ENCODE peak calls at places on chromosome 14, in five cellular contexts. B, I, L, O and C are unnamed samples.

GRCh38 chr14:105093426-105094192 is 28.4 kb upstream of the GPR132 start:
- DNase-seq in L (peak; percentile 92), B (peak; percentile 65), I (peak; percentile 94), O (peak; percentile 94), C (peak; percentile 72)

GRCh38 chr14:103859416-103860202 is 12.2 kb upstream of the PPP1R13B start:
- DNase-seq in O (no peak), L (no peak), B (no peak), I (no peak), C (no peak)

GRCh38 chr14:105249175-105250007 is 1.1 kb downstream of the BTBD6 start:
- DNase-seq in O (peak; percentile 52), I (no peak), B (no peak), L (peak; percentile 35), C (no peak)

GRCh38 chr14:73097421-73097820 is 38.9 kb upstream of the PSEN1 start:
- DNase-seq in B (no peak), O (no peak), L (no peak), I (no peak), C (no peak)

GRCh38 chr14:25102788-25103187 is 52.8 kb upstream of the STXBP6 start:
- DNase-seq in L (no peak), B (no peak), I (no peak), O (no peak), C (no peak)

GRCh38 chr14:40354754-40355153 is 922.5 kb upstream of the FBXO33 start:
- DNase-seq in L (no peak), I (no peak), B (no peak), O (no peak), C (no peak)

GRCh38 chr14:94423465-94424056 is 29.0 kb downstream of the SERPINA11 start:
- DNase-seq in L (peak; percentile 78), B (no peak), I (peak; percentile 58), O (peak; percentile 89), C (peak; percentile 60)

GRCh38 chr14:68036203-68036602 is 216.6 kb downstream of the RAD51B start:
- DNase-seq in L (no peak), O (no peak), I (no peak), B (no peak), C (peak; percentile 22)

GRCh38 chr14:96204151-96205058 is at the start of gene BDKRB2:
- DNase-seq in O (peak; percentile 88), B (no peak), L (peak; percentile 81), I (no peak), C (no peak)

GRCh38 chr14:102050026-102050405 is 36.8 kb downstream of the HSP90AA1 start:
- DNase-seq in O (no peak), I (no peak), B (no peak), L (no peak), C (no peak)

GRCh38 chr14:55846852-55847471 is 267.0 kb downstream of the KTN1 start:
- DNase-seq in L (no peak), O (no peak), I (no peak), B (no peak), C (no peak)

GRCh38 chr14:23364164-23364571 is 804 bp downstream of the EFS start:
- DNase-seq in I (no peak), B (no peak), O (no peak), L (no peak), C (peak; percentile 51)

GRCh38 chr14:100281286-100282082 is 24.8 kb downstream of the SLC25A29 start:
- DNase-seq in O (no peak), B (no peak), I (no peak), L (no peak), C (no peak)

GRCh38 chr14:75279739-75280447 is 1.3 kb downstream of the FOS start:
- DNase-seq in I (no peak), B (peak; percentile 47), O (peak; percentile 53), L (no peak), C (no peak)

GRCh38 chr14:73462078-73462715 is 3.9 kb upstream of the NUMB start:
- DNase-seq in B (no peak), I (no peak), O (peak; percentile 19), L (no peak), C (peak; percentile 98)

GRCh38 chr14:59969319-59969718 is 49.4 kb downstream of the LRRC9 start:
- DNase-seq in L (no peak), I (no peak), B (no peak), O (no peak), C (no peak)

GRCh38 chr14:20697273-20698017 is 8.9 kb downstream of the ANG start:
- DNase-seq in B (peak; percentile 55), L (peak; percentile 69), I (peak; percentile 73), O (peak; percentile 73), C (peak; percentile 47)

GRCh38 chr14:22974530-22975313 is 7.6 kb downstream of the AJUBA start:
- DNase-seq in I (no peak), O (no peak), L (no peak), B (no peak), C (no peak)

GRCh38 chr14:55582741-55583140 is 2.7 kb downstream of the KTN1 start:
- DNase-seq in I (peak; percentile 38), L (no peak), O (no peak), B (no peak), C (no peak)

GRCh38 chr14:22852940-22853767 is 16.8 kb downstream of the MMP14 start:
- DNase-seq in B (peak; percentile 93), O (peak; percentile 87), L (peak; percentile 84), I (peak; percentile 86), C (peak; percentile 80)

GRCh38 chr14:105201928-105202513 is 20.9 kb upstream of the NUDT14 start:
- DNase-seq in O (peak; percentile 50), I (peak; percentile 65), L (no peak), B (no peak), C (no peak)

GRCh38 chr14:66600416-66600815 is 92.5 kb downstream of the GPHN start:
- DNase-seq in B (no peak), I (no peak), L (no peak), O (no peak), C (no peak)

GRCh38 chr14:96629082-96629481 is 126.9 kb downstream of the PAPOLA start:
- DNase-seq in O (no peak), B (no peak), L (no peak), I (peak; percentile 1), C (no peak)

GRCh38 chr14:63473194-63473788 is 69.9 kb downstream of the PPP2R5E start:
- DNase-seq in O (no peak), I (no peak), L (no peak), B (no peak), C (no peak)

GRCh38 chr14:72664651-72665050 is 229.2 kb downstream of the DPF3 start:
- DNase-seq in L (no peak), I (no peak), O (no peak), B (no peak), C (no peak)

GRCh38 chr14:22289570-22289969 is 299.5 kb downstream of the DAD1 start:
- DNase-seq in O (no peak), I (no peak), B (no peak), L (no peak), C (no peak)

GRCh38 chr14:99733551-99734405 is 49.7 kb downstream of the CYP46A1 start:
- DNase-seq in B (no peak), I (no peak), L (no peak), O (no peak), C (no peak)

GRCh38 chr14:66635435-66635834 is 127.5 kb downstream of the GPHN start:
- DNase-seq in I (no peak), L (no peak), B (no peak), O (no peak), C (no peak)

GRCh38 chr14:61581955-61582615 is 113.2 kb upstream of the HIF1A start:
- DNase-seq in L (no peak), I (no peak), O (no peak), B (no peak), C (no peak)

GRCh38 chr14:58787601-58788000 is 149.8 kb downstream of the DACT1 start:
- DNase-seq in L (no peak), O (no peak), B (no peak), I (no peak), C (no peak)

GRCh38 chr14:81414123-81414522 is 14.0 kb upstream of the STON2 start:
- DNase-seq in I (no peak), O (no peak), L (no peak), B (no peak), C (no peak)

GRCh38 chr14:100263141-100263540 is 24.2 kb downstream of the YY1 start:
- DNase-seq in I (no peak), L (no peak), B (no peak), O (no peak), C (no peak)

GRCh38 chr14:102370305-102370809 is 7.6 kb downstream of the TECPR2 start:
- DNase-seq in L (no peak), B (no peak), I (no peak), O (no peak), C (no peak)

GRCh38 chr14:84670801-84671200 is 859.1 kb upstream of the FLRT2 start:
- DNase-seq in I (no peak), O (no peak), L (no peak), B (no peak), C (no peak)

GRCh38 chr14:21101802-21102413 is 1.0 kb downstream of the TMEM253 start:
- DNase-seq in L (no peak), I (no peak), B (no peak), O (no peak), C (no peak)